ENCODE peak calls at places on chromosomes 1 and 21, in four cellular contexts. V, Y, P and Z are unnamed samples.

GRCh38 chr1:83596331-83596730 is 402.6 kb downstream of the TTLL7 start:
- DNase-seq in V (no peak), P (no peak), Y (no peak), Z (no peak)

GRCh38 chr1:78619446-78619802 is 824 bp upstream of the IFI44L start:
- DNase-seq in P (no peak), V (no peak), Y (no peak), Z (no peak)

GRCh38 chr1:231690072-231690471 is 63.5 kb downstream of the DISC1 start:
- DNase-seq in V (no peak), Y (no peak), P (peak; percentile 4), Z (no peak)

GRCh38 chr1:93839307-93839706 is 39.7 kb downstream of the DNTTIP2 start:
- DNase-seq in P (no peak), Y (no peak), V (no peak), Z (no peak)

GRCh38 chr1:22825790-22826189 is 115.2 kb downstream of the EPHB2 start:
- DNase-seq in Y (no peak), V (no peak), P (no peak), Z (no peak)

GRCh38 chr1:50156241-50157010 is 47.7 kb downstream of the ELAVL4 start:
- DNase-seq in Y (no peak), P (no peak), V (no peak), Z (no peak)

GRCh38 chr1:241640867-241641542 is 836 bp upstream of the CHML start:
- DNase-seq in Y (no peak), V (no peak), P (no peak), Z (no peak)

GRCh38 chr1:20031836-20032235 is 38.2 kb upstream of the PLA2G5 start:
- DNase-seq in Y (no peak), P (no peak), V (no peak), Z (no peak)

GRCh38 chr1:238252033-238252802 is 361.5 kb upstream of the ZP4 start:
- DNase-seq in V (peak; percentile 57), Y (peak; percentile 62), P (peak; percentile 65), Z (no peak)

GRCh38 chr1:100028765-100029164 is 59.0 kb downstream of the SLC35A3 start:
- DNase-seq in P (no peak), V (no peak), Y (no peak), Z (no peak)

GRCh38 chr1:41435570-41436178 is 48.8 kb downstream of the EDN2 start:
- DNase-seq in Y (no peak), V (no peak), P (peak; percentile 86), Z (no peak)

GRCh38 chr1:33321178-33321577 is 280 bp upstream of the A3GALT2 start:
- DNase-seq in P (no peak), V (no peak), Y (no peak), Z (no peak)

GRCh38 chr1:116380499-116381316 is 7.7 kb downstream of the ATP1A1 start:
- DNase-seq in P (no peak), V (no peak), Y (no peak), Z (no peak)

GRCh38 chr21:33115586-33116541 is 45.9 kb downstream of the OLIG1 start:
- DNase-seq in V (no peak), P (no peak), Y (no peak), Z (no peak)

GRCh38 chr1:3959361-3959760 is 59.3 kb upstream of the C1orf174 start:
- DNase-seq in P (peak; percentile 44), Y (no peak), V (no peak), Z (no peak)

GRCh38 chr1:225348400-225348799 is 79.4 kb downstream of the LBR start:
- DNase-seq in Y (no peak), P (no peak), V (no peak), Z (no peak)

GRCh38 chr21:42346441-42346840 is 4.4 kb downstream of the TFF2 start:
- DNase-seq in V (no peak), P (no peak), Y (no peak), Z (peak; percentile 25)

GRCh38 chr1:201737350-201738060 is 91.5 kb upstream of the IPO9 start:
- DNase-seq in V (no peak), P (peak; percentile 90), Y (no peak), Z (peak; percentile 51)

GRCh38 chr1:228333739-228334115 is 72.9 kb downstream of the TRIM11 start:
- DNase-seq in Y (no peak), V (no peak), P (no peak), Z (no peak)

GRCh38 chr21:42189860-42190491 is 29.0 kb upstream of the ABCG1 start:
- DNase-seq in V (no peak), Y (no peak), P (no peak), Z (no peak)

GRCh38 chr1:150151291-150152181 is 1.8 kb downstream of the PLEKHO1 start:
- DNase-seq in Y (no peak), V (no peak), P (no peak), Z (no peak)

GRCh38 chr1:202037706-202038296 is 27.4 kb downstream of the ELF3 start:
- DNase-seq in P (no peak), V (no peak), Y (no peak), Z (no peak)

GRCh38 chr1:31789259-31790065 is 25.3 kb upstream of the ADGRB2 start:
- DNase-seq in P (peak; percentile 95), V (peak; percentile 100), Y (peak; percentile 100), Z (peak; percentile 97)

GRCh38 chr21:36478207-36478701 is 1.7 kb downstream of the CLDN14 start:
- DNase-seq in Y (no peak), P (no peak), V (no peak), Z (no peak)

GRCh38 chr1:206909167-206909882 is 12.1 kb downstream of the IL24 start:
- DNase-seq in Y (peak; percentile 57), V (no peak), P (peak; percentile 71), Z (peak; percentile 79)

GRCh38 chr1:79874289-79874688 is 867.8 kb upstream of the ADGRL4 start:
- DNase-seq in Y (no peak), P (no peak), V (no peak), Z (no peak)
- TF ChIP-seq CTCF in Y (no peak), P (no peak), V (no peak), Z (peak; percentile 38)

DNA sequence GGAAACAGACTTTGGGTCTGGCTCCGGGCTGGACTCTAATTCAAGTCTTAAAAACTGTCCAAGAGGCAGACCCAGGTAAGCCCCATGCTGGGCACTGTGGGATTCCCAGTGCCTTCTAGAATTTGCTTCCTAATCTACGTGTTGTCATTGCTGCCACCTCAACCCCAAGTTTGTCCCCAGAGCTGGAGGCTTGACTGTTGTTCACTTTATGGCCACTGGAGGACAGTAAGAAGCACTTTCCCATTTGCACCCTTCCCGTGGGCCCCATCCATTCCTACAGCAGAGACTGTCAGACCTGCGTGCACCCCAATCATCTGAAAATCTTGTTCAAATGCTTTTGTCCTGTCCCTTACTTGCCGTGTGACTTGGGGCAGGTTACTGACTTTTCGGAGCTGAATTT is 29.4 kb upstream of the VASH2 start:
- DNase-seq in V (no peak), Y (no peak), P (no peak), Z (no peak)
- TF ChIP-seq CTCF in V (no peak), Y (no peak), P (peak; percentile 42), Z (peak; percentile 41)

DNA sequence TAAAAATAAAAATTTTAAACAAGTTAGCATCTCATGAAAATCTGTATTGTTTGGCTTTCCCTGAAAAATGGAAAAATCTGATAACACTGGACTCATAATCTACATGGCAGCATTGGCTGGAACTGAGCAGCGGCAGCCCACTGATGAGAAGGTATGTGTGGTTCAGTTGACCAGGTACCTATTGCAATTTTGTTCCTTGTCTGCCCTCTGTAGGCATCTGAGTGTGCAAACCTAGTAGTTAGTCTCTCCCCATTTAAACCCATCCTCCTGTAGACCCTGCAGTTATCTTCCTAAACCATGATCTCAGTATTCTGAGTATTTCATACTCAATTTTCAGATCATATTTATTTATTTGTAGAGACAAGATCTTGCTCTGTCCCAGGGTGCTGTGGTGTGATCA is 59.4 kb upstream of the SERBP1 start:
- DNase-seq in P (peak; percentile 39), V (no peak), Y (no peak), Z (no peak)
- TF ChIP-seq CTCF in P (peak; percentile 38), V (no peak), Y (no peak), Z (peak; percentile 37)

DNA sequence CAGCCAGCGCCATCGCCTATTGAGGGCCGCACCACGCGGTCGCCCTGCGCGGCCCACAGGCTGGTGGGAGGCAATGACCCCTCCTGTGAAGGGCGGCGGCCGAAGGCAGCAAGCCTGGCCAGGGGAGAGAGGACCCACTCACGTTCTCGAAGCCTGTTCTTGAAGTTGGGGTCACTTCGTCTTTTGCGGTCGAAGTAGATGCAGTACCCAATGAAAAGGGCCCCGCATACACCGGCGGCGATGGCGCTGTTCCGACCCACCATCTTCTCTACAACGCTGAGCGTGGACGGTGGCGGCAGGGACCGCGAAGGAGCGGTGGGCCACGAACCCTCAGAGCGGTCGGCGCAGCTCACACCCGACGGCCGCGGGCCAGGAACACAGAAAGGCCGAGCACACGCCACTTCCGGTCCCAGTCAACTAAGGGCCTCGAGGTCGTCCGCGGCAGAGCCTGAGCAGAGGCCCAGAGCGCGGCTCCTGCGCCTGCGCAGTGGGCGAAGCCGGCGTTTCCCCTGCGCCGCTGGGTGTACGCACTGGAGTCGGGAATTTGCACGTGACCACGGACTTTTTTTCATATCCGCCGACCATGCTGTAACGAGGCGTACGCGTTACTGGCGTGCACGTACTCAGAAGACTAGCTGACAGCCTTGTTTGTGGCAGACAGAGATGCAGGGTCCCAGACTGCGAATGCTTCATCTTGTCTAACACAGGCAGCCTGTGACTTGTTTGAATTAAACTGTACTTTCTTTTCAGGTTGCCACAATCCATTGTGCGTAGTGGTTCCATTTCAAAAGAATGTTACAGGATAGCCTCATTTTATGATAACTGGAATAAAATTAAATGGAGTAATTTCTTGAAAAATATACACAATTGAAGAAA is at the start of gene TOMM20:
- DNase-seq in P (peak; percentile 98), V (peak; percentile 88), Y (peak; percentile 96), Z (peak; percentile 97)
- TF ChIP-seq CTCF in P (peak; percentile 34), V (no peak), Y (no peak), Z (no peak)

DNA sequence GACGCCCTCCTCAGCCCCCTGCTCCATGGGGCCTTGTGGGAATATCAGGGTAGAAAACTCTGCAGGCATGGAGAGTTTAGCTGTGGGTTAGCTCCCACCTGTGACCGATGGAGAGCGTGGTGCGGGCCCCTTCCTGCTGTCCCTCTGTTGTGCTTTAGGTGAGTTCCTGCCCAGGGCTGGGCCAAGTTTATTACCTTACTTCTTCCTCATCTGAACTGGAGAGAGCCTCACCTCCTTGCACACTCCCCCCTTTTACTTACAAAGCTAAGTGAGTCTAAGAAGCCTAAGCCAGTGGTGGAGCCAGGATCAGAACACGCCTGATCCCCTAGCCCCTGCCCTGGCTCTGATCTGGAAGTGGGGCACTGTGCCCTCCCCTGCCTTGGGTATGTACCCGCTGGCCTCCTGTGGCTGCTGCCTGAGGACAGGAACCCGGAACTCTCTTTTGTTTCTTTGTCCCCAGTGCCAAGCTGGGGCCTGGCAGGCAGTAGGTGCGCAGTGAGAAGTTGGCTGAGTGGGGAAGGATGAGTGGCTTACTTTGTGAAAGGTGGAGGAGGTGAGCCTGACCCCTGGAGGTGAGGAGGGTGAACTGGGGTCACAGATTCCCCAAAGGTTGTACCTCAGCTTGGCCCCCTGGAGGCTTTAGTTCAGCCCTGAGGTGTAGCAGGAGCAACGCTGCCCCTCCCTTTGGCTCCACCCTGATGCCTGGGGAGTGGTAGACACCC is 32.9 kb downstream of the ARHGEF10L start:
- DNase-seq in Y (no peak), P (peak; percentile 58), V (no peak), Z (no peak)
- TF ChIP-seq CTCF in Y (peak; percentile 39), P (peak; percentile 56), V (peak; percentile 29), Z (no peak)